ENCODE peak calls at places on chromosomes 3 and 15, in four cellular contexts. One of them, this sample, is unnamed.

GRCh38 chr15:77527164-77527778 is 105.4 kb downstream of the LINGO1 start:
- DNase-seq in AG08396: peak
- DNase-seq in T-helper 1 cell: no peak
- DNase-seq in activated effector memory CD4-positive, alpha-beta T cell treated with Interleukin-2 at 50 U/mL for 16 hours: no peak
- DNase-seq in this sample: peak

GRCh38 chr3:21798689-21799088 is 47.7 kb upstream of the ZNF385D start:
- DNase-seq in T-helper 1 cell: no peak
- DNase-seq in AG08396: no peak
- DNase-seq in activated effector memory CD4-positive, alpha-beta T cell treated with Interleukin-2 at 50 U/mL for 16 hours: no peak
- DNase-seq in this sample: no peak

GRCh38 chr3:86410587-86410986 is 580.4 kb downstream of the VGLL3 start:
- DNase-seq in activated effector memory CD4-positive, alpha-beta T cell treated with Interleukin-2 at 50 U/mL for 16 hours: no peak
- DNase-seq in T-helper 1 cell: no peak
- DNase-seq in AG08396: no peak
- DNase-seq in this sample: no peak

GRCh38 chr3:133377396-133377795 is 22.5 kb upstream of the BFSP2 start:
- DNase-seq in activated effector memory CD4-positive, alpha-beta T cell treated with Interleukin-2 at 50 U/mL for 16 hours: no peak
- DNase-seq in T-helper 1 cell: no peak
- DNase-seq in AG08396: peak
- DNase-seq in this sample: peak

GRCh38 chr3:50303038-50303815 is at the start of gene HYAL1:
- DNase-seq in T-helper 1 cell: no peak
- DNase-seq in activated effector memory CD4-positive, alpha-beta T cell treated with Interleukin-2 at 50 U/mL for 16 hours: no peak
- DNase-seq in AG08396: no peak
- DNase-seq in this sample: peak

GRCh38 chr3:149471991-149472390 is 2.5 kb upstream of the TM4SF4 start:
- DNase-seq in activated effector memory CD4-positive, alpha-beta T cell treated with Interleukin-2 at 50 U/mL for 16 hours: no peak
- DNase-seq in T-helper 1 cell: no peak
- DNase-seq in AG08396: no peak
- DNase-seq in this sample: no peak

GRCh38 chr3:100042144-100042543 is 72.2 kb downstream of the FILIP1L start:
- DNase-seq in T-helper 1 cell: no peak
- DNase-seq in activated effector memory CD4-positive, alpha-beta T cell treated with Interleukin-2 at 50 U/mL for 16 hours: no peak
- DNase-seq in AG08396: no peak
- DNase-seq in this sample: peak

GRCh38 chr3:178436773-178437172 is 99.5 kb upstream of the KCNMB2 start:
- DNase-seq in AG08396: peak
- DNase-seq in T-helper 1 cell: no peak
- DNase-seq in activated effector memory CD4-positive, alpha-beta T cell treated with Interleukin-2 at 50 U/mL for 16 hours: no peak
- DNase-seq in this sample: peak

GRCh38 chr3:196837819-196838420 is 29.8 kb upstream of the SENP5 start:
- DNase-seq in T-helper 1 cell: peak
- DNase-seq in activated effector memory CD4-positive, alpha-beta T cell treated with Interleukin-2 at 50 U/mL for 16 hours: peak
- DNase-seq in AG08396: peak
- DNase-seq in this sample: peak

GRCh38 chr3:184155644-184156521 is 706 bp downstream of the DVL3 start:
- DNase-seq in AG08396: peak
- DNase-seq in activated effector memory CD4-positive, alpha-beta T cell treated with Interleukin-2 at 50 U/mL for 16 hours: peak
- DNase-seq in T-helper 1 cell: peak
- DNase-seq in this sample: peak

GRCh38 chr15:95016511-95017219 is 785.3 kb downstream of the MCTP2 start:
- DNase-seq in T-helper 1 cell: no peak
- DNase-seq in activated effector memory CD4-positive, alpha-beta T cell treated with Interleukin-2 at 50 U/mL for 16 hours: no peak
- DNase-seq in AG08396: peak
- DNase-seq in this sample: peak

GRCh38 chr15:100484419-100484818 is 44.3 kb downstream of the CERS3 start:
- DNase-seq in AG08396: no peak
- DNase-seq in T-helper 1 cell: no peak
- DNase-seq in activated effector memory CD4-positive, alpha-beta T cell treated with Interleukin-2 at 50 U/mL for 16 hours: no peak
- DNase-seq in this sample: no peak

GRCh38 chr3:50503504-50503903 is at the start of gene CACNA2D2:
- DNase-seq in activated effector memory CD4-positive, alpha-beta T cell treated with Interleukin-2 at 50 U/mL for 16 hours: peak
- DNase-seq in AG08396: peak
- DNase-seq in T-helper 1 cell: peak
- DNase-seq in this sample: peak

GRCh38 chr3:187198490-187198889 is 1.2 kb downstream of the RTP1 start:
- DNase-seq in activated effector memory CD4-positive, alpha-beta T cell treated with Interleukin-2 at 50 U/mL for 16 hours: no peak
- DNase-seq in AG08396: no peak
- DNase-seq in T-helper 1 cell: no peak
- DNase-seq in this sample: no peak

GRCh38 chr3:31532587-31533168 is at the start of gene STT3B:
- DNase-seq in activated effector memory CD4-positive, alpha-beta T cell treated with Interleukin-2 at 50 U/mL for 16 hours: peak
- DNase-seq in AG08396: peak
- DNase-seq in T-helper 1 cell: peak
- DNase-seq in this sample: peak

GRCh38 chr15:87722941-87723691 is 533.4 kb downstream of the NTRK3 start:
- DNase-seq in T-helper 1 cell: no peak
- DNase-seq in activated effector memory CD4-positive, alpha-beta T cell treated with Interleukin-2 at 50 U/mL for 16 hours: no peak
- DNase-seq in AG08396: no peak
- DNase-seq in this sample: no peak

This sample was measured in hepatocyte.